ENCODE peak calls at places on chromosome 7, in ten cellular contexts. One of them, this sample, is unnamed.

GRCh38 chr7:91193141-91193540 is 71.1 kb upstream of the FZD1 start:
- DNase-seq in ELR: no peak
- DNase-seq in OCI-LY7: no peak
- DNase-seq in mesothelial cell of epicardium: no peak
- DNase-seq in SK-N-DZ: no peak
- DNase-seq in lung: no peak
- DNase-seq in activated effector memory CD4-positive, alpha-beta T cell treated with Interleukin-2 at 50 U/mL for 16 hours: no peak
- DNase-seq in CD8-positive, alpha-beta memory T cell: no peak
- DNase-seq in stimulated activated CD8-positive, alpha-beta memory T cell treated with anti-CD3 and anti-CD28 coated beads, Interleukin-2, amount 100 ng/mL, for 48 hours: no peak
- DNase-seq in lower lobe of right lung: no peak
- DNase-seq in this sample: no peak

GRCh38 chr7:27107901-27108381 is 5.5 kb upstream of the HOXA2 start:
- DNase-seq in CD8-positive, alpha-beta memory T cell: no peak
- DNase-seq in SK-N-DZ: no peak
- DNase-seq in lung: no peak
- DNase-seq in OCI-LY7: no peak
- DNase-seq in mesothelial cell of epicardium: no peak
- DNase-seq in ELR: no peak
- DNase-seq in activated effector memory CD4-positive, alpha-beta T cell treated with Interleukin-2 at 50 U/mL for 16 hours: no peak
- DNase-seq in lower lobe of right lung: no peak
- DNase-seq in stimulated activated CD8-positive, alpha-beta memory T cell treated with anti-CD3 and anti-CD28 coated beads, Interleukin-2, amount 100 ng/mL, for 48 hours: no peak
- DNase-seq in this sample: no peak

GRCh38 chr7:134527979-134528371 is 608 bp downstream of the AKR1B10 start:
- DNase-seq in lower lobe of right lung: no peak
- DNase-seq in SK-N-DZ: no peak
- DNase-seq in stimulated activated CD8-positive, alpha-beta memory T cell treated with anti-CD3 and anti-CD28 coated beads, Interleukin-2, amount 100 ng/mL, for 48 hours: no peak
- DNase-seq in mesothelial cell of epicardium: no peak
- DNase-seq in lung: no peak
- DNase-seq in CD8-positive, alpha-beta memory T cell: no peak
- DNase-seq in OCI-LY7: no peak
- DNase-seq in activated effector memory CD4-positive, alpha-beta T cell treated with Interleukin-2 at 50 U/mL for 16 hours: no peak
- DNase-seq in ELR: peak
- DNase-seq in this sample: no peak

GRCh38 chr7:101527844-101528667 is 101.0 kb downstream of the MYL10 start:
- DNase-seq in OCI-LY7: no peak
- DNase-seq in lung: peak
- DNase-seq in ELR: peak
- DNase-seq in activated effector memory CD4-positive, alpha-beta T cell treated with Interleukin-2 at 50 U/mL for 16 hours: no peak
- DNase-seq in CD8-positive, alpha-beta memory T cell: no peak
- DNase-seq in mesothelial cell of epicardium: no peak
- DNase-seq in SK-N-DZ: no peak
- DNase-seq in lower lobe of right lung: peak
- DNase-seq in stimulated activated CD8-positive, alpha-beta memory T cell treated with anti-CD3 and anti-CD28 coated beads, Interleukin-2, amount 100 ng/mL, for 48 hours: no peak
- DNase-seq in this sample: no peak

GRCh38 chr7:30168800-30169584 is 34.2 kb downstream of the MTURN start:
- DNase-seq in mesothelial cell of epicardium: no peak
- DNase-seq in ELR: peak
- DNase-seq in CD8-positive, alpha-beta memory T cell: no peak
- DNase-seq in SK-N-DZ: no peak
- DNase-seq in activated effector memory CD4-positive, alpha-beta T cell treated with Interleukin-2 at 50 U/mL for 16 hours: no peak
- DNase-seq in stimulated activated CD8-positive, alpha-beta memory T cell treated with anti-CD3 and anti-CD28 coated beads, Interleukin-2, amount 100 ng/mL, for 48 hours: no peak
- DNase-seq in OCI-LY7: no peak
- DNase-seq in lower lobe of right lung: no peak
- DNase-seq in lung: no peak
- DNase-seq in this sample: no peak

GRCh38 chr7:130366561-130366960 is 13.7 kb upstream of the CPA1 start:
- DNase-seq in stimulated activated CD8-positive, alpha-beta memory T cell treated with anti-CD3 and anti-CD28 coated beads, Interleukin-2, amount 100 ng/mL, for 48 hours: no peak
- DNase-seq in lung: no peak
- DNase-seq in CD8-positive, alpha-beta memory T cell: no peak
- DNase-seq in mesothelial cell of epicardium: no peak
- DNase-seq in OCI-LY7: no peak
- DNase-seq in activated effector memory CD4-positive, alpha-beta T cell treated with Interleukin-2 at 50 U/mL for 16 hours: no peak
- DNase-seq in lower lobe of right lung: no peak
- DNase-seq in SK-N-DZ: no peak
- DNase-seq in ELR: peak
- DNase-seq in this sample: no peak

GRCh38 chr7:55100172-55100961 is 81.5 kb downstream of the EGFR start:
- DNase-seq in stimulated activated CD8-positive, alpha-beta memory T cell treated with anti-CD3 and anti-CD28 coated beads, Interleukin-2, amount 100 ng/mL, for 48 hours: no peak
- DNase-seq in CD8-positive, alpha-beta memory T cell: no peak
- DNase-seq in SK-N-DZ: no peak
- DNase-seq in OCI-LY7: no peak
- DNase-seq in lower lobe of right lung: peak
- DNase-seq in ELR: no peak
- DNase-seq in activated effector memory CD4-positive, alpha-beta T cell treated with Interleukin-2 at 50 U/mL for 16 hours: no peak
- DNase-seq in lung: no peak
- DNase-seq in mesothelial cell of epicardium: no peak
- DNase-seq in this sample: no peak

GRCh38 chr7:155839461-155839860 is 27.2 kb upstream of the SHH start:
- DNase-seq in CD8-positive, alpha-beta memory T cell: no peak
- DNase-seq in activated effector memory CD4-positive, alpha-beta T cell treated with Interleukin-2 at 50 U/mL for 16 hours: no peak
- DNase-seq in OCI-LY7: no peak
- DNase-seq in SK-N-DZ: no peak
- DNase-seq in lung: no peak
- DNase-seq in ELR: no peak
- DNase-seq in stimulated activated CD8-positive, alpha-beta memory T cell treated with anti-CD3 and anti-CD28 coated beads, Interleukin-2, amount 100 ng/mL, for 48 hours: no peak
- DNase-seq in lower lobe of right lung: no peak
- DNase-seq in mesothelial cell of epicardium: no peak
- DNase-seq in this sample: no peak

GRCh38 chr7:158449942-158450341 is 137.7 kb downstream of the PTPRN2 start:
- DNase-seq in SK-N-DZ: no peak
- DNase-seq in mesothelial cell of epicardium: no peak
- DNase-seq in lung: no peak
- DNase-seq in OCI-LY7: no peak
- DNase-seq in ELR: no peak
- DNase-seq in stimulated activated CD8-positive, alpha-beta memory T cell treated with anti-CD3 and anti-CD28 coated beads, Interleukin-2, amount 100 ng/mL, for 48 hours: no peak
- DNase-seq in CD8-positive, alpha-beta memory T cell: no peak
- DNase-seq in lower lobe of right lung: no peak
- DNase-seq in activated effector memory CD4-positive, alpha-beta T cell treated with Interleukin-2 at 50 U/mL for 16 hours: no peak
- DNase-seq in this sample: no peak

GRCh38 chr7:134477954-134478353 is 19.1 kb upstream of the AKR1B1 start:
- DNase-seq in lower lobe of right lung: no peak
- DNase-seq in activated effector memory CD4-positive, alpha-beta T cell treated with Interleukin-2 at 50 U/mL for 16 hours: no peak
- DNase-seq in CD8-positive, alpha-beta memory T cell: no peak
- DNase-seq in lung: no peak
- DNase-seq in SK-N-DZ: no peak
- DNase-seq in mesothelial cell of epicardium: no peak
- DNase-seq in ELR: no peak
- DNase-seq in stimulated activated CD8-positive, alpha-beta memory T cell treated with anti-CD3 and anti-CD28 coated beads, Interleukin-2, amount 100 ng/mL, for 48 hours: no peak
- DNase-seq in OCI-LY7: no peak
- DNase-seq in this sample: no peak

GRCh38 chr7:26857534-26858228 is 6.7 kb downstream of the SKAP2 start:
- DNase-seq in lung: peak
- DNase-seq in CD8-positive, alpha-beta memory T cell: no peak
- DNase-seq in stimulated activated CD8-positive, alpha-beta memory T cell treated with anti-CD3 and anti-CD28 coated beads, Interleukin-2, amount 100 ng/mL, for 48 hours: no peak
- DNase-seq in ELR: peak
- DNase-seq in OCI-LY7: no peak
- DNase-seq in mesothelial cell of epicardium: peak
- DNase-seq in activated effector memory CD4-positive, alpha-beta T cell treated with Interleukin-2 at 50 U/mL for 16 hours: no peak
- DNase-seq in lower lobe of right lung: peak
- DNase-seq in SK-N-DZ: no peak
- DNase-seq in this sample: no peak

GRCh38 chr7:100465299-100465698 is 1.2 kb upstream of the SPACDR start:
- DNase-seq in OCI-LY7: no peak
- DNase-seq in activated effector memory CD4-positive, alpha-beta T cell treated with Interleukin-2 at 50 U/mL for 16 hours: no peak
- DNase-seq in lower lobe of right lung: no peak
- DNase-seq in ELR: no peak
- DNase-seq in lung: no peak
- DNase-seq in SK-N-DZ: no peak
- DNase-seq in stimulated activated CD8-positive, alpha-beta memory T cell treated with anti-CD3 and anti-CD28 coated beads, Interleukin-2, amount 100 ng/mL, for 48 hours: no peak
- DNase-seq in CD8-positive, alpha-beta memory T cell: no peak
- DNase-seq in mesothelial cell of epicardium: no peak
- DNase-seq in this sample: no peak

GRCh38 chr7:37109853-37110252 is 338.8 kb downstream of the ELMO1 start:
- DNase-seq in SK-N-DZ: no peak
- DNase-seq in activated effector memory CD4-positive, alpha-beta T cell treated with Interleukin-2 at 50 U/mL for 16 hours: no peak
- DNase-seq in ELR: no peak
- DNase-seq in CD8-positive, alpha-beta memory T cell: no peak
- DNase-seq in lung: no peak
- DNase-seq in mesothelial cell of epicardium: no peak
- DNase-seq in OCI-LY7: no peak
- DNase-seq in lower lobe of right lung: no peak
- DNase-seq in stimulated activated CD8-positive, alpha-beta memory T cell treated with anti-CD3 and anti-CD28 coated beads, Interleukin-2, amount 100 ng/mL, for 48 hours: no peak
- DNase-seq in this sample: peak

GRCh38 chr7:8913687-8914086 is 480.3 kb downstream of the NXPH1 start:
- DNase-seq in activated effector memory CD4-positive, alpha-beta T cell treated with Interleukin-2 at 50 U/mL for 16 hours: no peak
- DNase-seq in CD8-positive, alpha-beta memory T cell: no peak
- DNase-seq in mesothelial cell of epicardium: no peak
- DNase-seq in SK-N-DZ: peak
- DNase-seq in stimulated activated CD8-positive, alpha-beta memory T cell treated with anti-CD3 and anti-CD28 coated beads, Interleukin-2, amount 100 ng/mL, for 48 hours: no peak
- DNase-seq in OCI-LY7: no peak
- DNase-seq in lower lobe of right lung: no peak
- DNase-seq in lung: no peak
- DNase-seq in ELR: no peak
- DNase-seq in this sample: no peak

GRCh38 chr7:90579181-90579688 is 16.9 kb upstream of the CDK14 start:
- DNase-seq in lower lobe of right lung: no peak
- DNase-seq in ELR: peak
- DNase-seq in activated effector memory CD4-positive, alpha-beta T cell treated with Interleukin-2 at 50 U/mL for 16 hours: no peak
- DNase-seq in mesothelial cell of epicardium: no peak
- DNase-seq in stimulated activated CD8-positive, alpha-beta memory T cell treated with anti-CD3 and anti-CD28 coated beads, Interleukin-2, amount 100 ng/mL, for 48 hours: no peak
- DNase-seq in lung: no peak
- DNase-seq in CD8-positive, alpha-beta memory T cell: no peak
- DNase-seq in OCI-LY7: no peak
- DNase-seq in SK-N-DZ: no peak
- DNase-seq in this sample: peak

GRCh38 chr7:151551820-151552219 is 32.1 kb upstream of the RHEB start:
- DNase-seq in activated effector memory CD4-positive, alpha-beta T cell treated with Interleukin-2 at 50 U/mL for 16 hours: no peak
- DNase-seq in OCI-LY7: no peak
- DNase-seq in ELR: no peak
- DNase-seq in SK-N-DZ: no peak
- DNase-seq in lung: no peak
- DNase-seq in stimulated activated CD8-positive, alpha-beta memory T cell treated with anti-CD3 and anti-CD28 coated beads, Interleukin-2, amount 100 ng/mL, for 48 hours: no peak
- DNase-seq in mesothelial cell of epicardium: no peak
- DNase-seq in lower lobe of right lung: no peak
- DNase-seq in CD8-positive, alpha-beta memory T cell: no peak
- DNase-seq in this sample: no peak

GRCh38 chr7:105268056-105268455 is 120.7 kb downstream of the SRPK2 start:
- DNase-seq in CD8-positive, alpha-beta memory T cell: no peak
- DNase-seq in OCI-LY7: no peak
- DNase-seq in stimulated activated CD8-positive, alpha-beta memory T cell treated with anti-CD3 and anti-CD28 coated beads, Interleukin-2, amount 100 ng/mL, for 48 hours: no peak
- DNase-seq in ELR: peak
- DNase-seq in lung: no peak
- DNase-seq in activated effector memory CD4-positive, alpha-beta T cell treated with Interleukin-2 at 50 U/mL for 16 hours: no peak
- DNase-seq in mesothelial cell of epicardium: no peak
- DNase-seq in SK-N-DZ: no peak
- DNase-seq in lower lobe of right lung: no peak
- DNase-seq in this sample: no peak

GRCh38 chr7:27174077-27175004 is at the start of gene HOXA10:
- DNase-seq in CD8-positive, alpha-beta memory T cell: no peak
- DNase-seq in SK-N-DZ: no peak
- DNase-seq in lung: no peak
- DNase-seq in stimulated activated CD8-positive, alpha-beta memory T cell treated with anti-CD3 and anti-CD28 coated beads, Interleukin-2, amount 100 ng/mL, for 48 hours: no peak
- DNase-seq in lower lobe of right lung: peak
- DNase-seq in OCI-LY7: no peak
- DNase-seq in mesothelial cell of epicardium: peak
- DNase-seq in ELR: peak
- DNase-seq in activated effector memory CD4-positive, alpha-beta T cell treated with Interleukin-2 at 50 U/mL for 16 hours: no peak
- DNase-seq in this sample: no peak

GRCh38 chr7:106031271-106032029 is 68.4 kb downstream of the CDHR3 start:
- DNase-seq in mesothelial cell of epicardium: no peak
- DNase-seq in CD8-positive, alpha-beta memory T cell: no peak
- DNase-seq in SK-N-DZ: peak
- DNase-seq in OCI-LY7: no peak
- DNase-seq in lung: no peak
- DNase-seq in ELR: no peak
- DNase-seq in lower lobe of right lung: no peak
- DNase-seq in activated effector memory CD4-positive, alpha-beta T cell treated with Interleukin-2 at 50 U/mL for 16 hours: no peak
- DNase-seq in stimulated activated CD8-positive, alpha-beta memory T cell treated with anti-CD3 and anti-CD28 coated beads, Interleukin-2, amount 100 ng/mL, for 48 hours: no peak
- DNase-seq in this sample: peak

GRCh38 chr7:121797283-121798037 is 75.5 kb upstream of the PTPRZ1 start:
- DNase-seq in lower lobe of right lung: no peak
- DNase-seq in lung: no peak
- DNase-seq in mesothelial cell of epicardium: no peak
- DNase-seq in ELR: peak
- DNase-seq in CD8-positive, alpha-beta memory T cell: no peak
- DNase-seq in activated effector memory CD4-positive, alpha-beta T cell treated with Interleukin-2 at 50 U/mL for 16 hours: no peak
- DNase-seq in SK-N-DZ: no peak
- DNase-seq in stimulated activated CD8-positive, alpha-beta memory T cell treated with anti-CD3 and anti-CD28 coated beads, Interleukin-2, amount 100 ng/mL, for 48 hours: no peak
- DNase-seq in OCI-LY7: no peak
- DNase-seq in this sample: no peak

GRCh38 chr7:55532150-55532917 is 40.0 kb downstream of the VOPP1 start:
- DNase-seq in OCI-LY7: peak
- DNase-seq in lower lobe of right lung: no peak
- DNase-seq in stimulated activated CD8-positive, alpha-beta memory T cell treated with anti-CD3 and anti-CD28 coated beads, Interleukin-2, amount 100 ng/mL, for 48 hours: no peak
- DNase-seq in lung: no peak
- DNase-seq in activated effector memory CD4-positive, alpha-beta T cell treated with Interleukin-2 at 50 U/mL for 16 hours: no peak
- DNase-seq in CD8-positive, alpha-beta memory T cell: no peak
- DNase-seq in mesothelial cell of epicardium: no peak
- DNase-seq in SK-N-DZ: no peak
- DNase-seq in ELR: peak
- DNase-seq in this sample: no peak

GRCh38 chr7:18345641-18346234 is 149.8 kb upstream of the HDAC9 start:
- DNase-seq in mesothelial cell of epicardium: no peak
- DNase-seq in SK-N-DZ: peak
- DNase-seq in lung: no peak
- DNase-seq in stimulated activated CD8-positive, alpha-beta memory T cell treated with anti-CD3 and anti-CD28 coated beads, Interleukin-2, amount 100 ng/mL, for 48 hours: no peak
- DNase-seq in activated effector memory CD4-positive, alpha-beta T cell treated with Interleukin-2 at 50 U/mL for 16 hours: no peak
- DNase-seq in OCI-LY7: peak
- DNase-seq in ELR: peak
- DNase-seq in CD8-positive, alpha-beta memory T cell: no peak
- DNase-seq in lower lobe of right lung: no peak
- DNase-seq in this sample: peak

GRCh38 chr7:98559958-98560357 is 57.1 kb upstream of the NPTX2 start:
- DNase-seq in SK-N-DZ: no peak
- DNase-seq in stimulated activated CD8-positive, alpha-beta memory T cell treated with anti-CD3 and anti-CD28 coated beads, Interleukin-2, amount 100 ng/mL, for 48 hours: no peak
- DNase-seq in ELR: no peak
- DNase-seq in OCI-LY7: peak
- DNase-seq in lower lobe of right lung: no peak
- DNase-seq in activated effector memory CD4-positive, alpha-beta T cell treated with Interleukin-2 at 50 U/mL for 16 hours: no peak
- DNase-seq in CD8-positive, alpha-beta memory T cell: no peak
- DNase-seq in mesothelial cell of epicardium: no peak
- DNase-seq in lung: no peak
- DNase-seq in this sample: no peak

GRCh38 chr7:81370857-81371256 is 399.0 kb downstream of the HGF start:
- DNase-seq in activated effector memory CD4-positive, alpha-beta T cell treated with Interleukin-2 at 50 U/mL for 16 hours: no peak
- DNase-seq in SK-N-DZ: no peak
- DNase-seq in lung: no peak
- DNase-seq in CD8-positive, alpha-beta memory T cell: no peak
- DNase-seq in stimulated activated CD8-positive, alpha-beta memory T cell treated with anti-CD3 and anti-CD28 coated beads, Interleukin-2, amount 100 ng/mL, for 48 hours: no peak
- DNase-seq in ELR: no peak
- DNase-seq in lower lobe of right lung: no peak
- DNase-seq in OCI-LY7: no peak
- DNase-seq in mesothelial cell of epicardium: no peak
- DNase-seq in this sample: no peak

GRCh38 chr7:133344275-133344674 is 91.4 kb downstream of the EXOC4 start:
- DNase-seq in CD8-positive, alpha-beta memory T cell: no peak
- DNase-seq in OCI-LY7: no peak
- DNase-seq in lung: no peak
- DNase-seq in mesothelial cell of epicardium: no peak
- DNase-seq in activated effector memory CD4-positive, alpha-beta T cell treated with Interleukin-2 at 50 U/mL for 16 hours: no peak
- DNase-seq in lower lobe of right lung: no peak
- DNase-seq in SK-N-DZ: peak
- DNase-seq in ELR: peak
- DNase-seq in stimulated activated CD8-positive, alpha-beta memory T cell treated with anti-CD3 and anti-CD28 coated beads, Interleukin-2, amount 100 ng/mL, for 48 hours: no peak
- DNase-seq in this sample: peak

GRCh38 chr7:126185959-126186580 is 1066.7 kb downstream of the GRM8 start:
- DNase-seq in SK-N-DZ: no peak
- DNase-seq in activated effector memory CD4-positive, alpha-beta T cell treated with Interleukin-2 at 50 U/mL for 16 hours: no peak
- DNase-seq in OCI-LY7: no peak
- DNase-seq in lower lobe of right lung: no peak
- DNase-seq in ELR: peak
- DNase-seq in mesothelial cell of epicardium: no peak
- DNase-seq in stimulated activated CD8-positive, alpha-beta memory T cell treated with anti-CD3 and anti-CD28 coated beads, Interleukin-2, amount 100 ng/mL, for 48 hours: no peak
- DNase-seq in CD8-positive, alpha-beta memory T cell: no peak
- DNase-seq in lung: no peak
- DNase-seq in this sample: no peak

GRCh38 chr7:149821191-149822148 is 16.7 kb upstream of the ZNF862 start:
- DNase-seq in OCI-LY7: no peak
- DNase-seq in activated effector memory CD4-positive, alpha-beta T cell treated with Interleukin-2 at 50 U/mL for 16 hours: no peak
- DNase-seq in SK-N-DZ: no peak
- DNase-seq in CD8-positive, alpha-beta memory T cell: no peak
- DNase-seq in ELR: no peak
- DNase-seq in lower lobe of right lung: peak
- DNase-seq in mesothelial cell of epicardium: no peak
- DNase-seq in stimulated activated CD8-positive, alpha-beta memory T cell treated with anti-CD3 and anti-CD28 coated beads, Interleukin-2, amount 100 ng/mL, for 48 hours: no peak
- DNase-seq in lung: no peak
- DNase-seq in this sample: no peak

GRCh38 chr7:130276796-130277762 is 10.4 kb downstream of the CPA2 start:
- DNase-seq in activated effector memory CD4-positive, alpha-beta T cell treated with Interleukin-2 at 50 U/mL for 16 hours: no peak
- DNase-seq in SK-N-DZ: no peak
- DNase-seq in CD8-positive, alpha-beta memory T cell: no peak
- DNase-seq in lung: no peak
- DNase-seq in stimulated activated CD8-positive, alpha-beta memory T cell treated with anti-CD3 and anti-CD28 coated beads, Interleukin-2, amount 100 ng/mL, for 48 hours: peak
- DNase-seq in lower lobe of right lung: no peak
- DNase-seq in ELR: peak
- DNase-seq in OCI-LY7: no peak
- DNase-seq in mesothelial cell of epicardium: no peak
- DNase-seq in this sample: no peak